ENCODE peak calls at places on chromosomes 12 and 14, in seven cellular contexts. X is T-cell; J is stromal cell of bone marrow; C is skeletal muscle cell; Z is stimulated activated naive B cell treated with anti-CD40 and anti-IgM and Interleukin-4, amounts not matched to agents 10 μg/mL and 1 μg/mL and 100 μg/mL, for 72 hours; L is caudate nucleus; M is HFFc6. W is an unnamed sample.
A peak's percentile ranks its signal among the peaks of the same experiment; 100 is the strongest.

GRCh38 chr14:105861985-105862465 is 335.6 kb downstream of the TMEM121 start:
- DNase-seq in Z (peak; percentile 77), M (no peak), J (no peak), L (no peak), X (no peak), C (no peak), W (no peak)

GRCh38 chr14:32075636-32076277 is 1.3 kb upstream of the ARHGAP5 start:
- DNase-seq in Z (no peak), J (no peak), M (no peak), L (no peak), C (no peak), X (no peak), W (peak; percentile 3)

GRCh38 chr12:47755655-47756562 is 2.8 kb downstream of the RAPGEF3 start:
- DNase-seq in X (no peak), J (no peak), Z (peak; percentile 73), M (no peak), C (no peak), L (no peak), W (no peak)

GRCh38 chr14:29317423-29317822 is 550.8 kb downstream of the FOXG1 start:
- DNase-seq in M (no peak), X (no peak), C (no peak), Z (no peak), J (no peak), L (no peak), W (no peak)

GRCh38 chr12:57085999-57086950 is 2.6 kb upstream of the NAB2 start:
- DNase-seq in M (peak; percentile 66), X (peak; percentile 29), Z (no peak), J (peak; percentile 47), L (peak; percentile 74), C (peak; percentile 47), W (peak; percentile 62)

GRCh38 chr12:56529656-56530055 is 8.0 kb downstream of the RBMS2 start:
- DNase-seq in L (no peak), J (no peak), M (no peak), Z (no peak), C (no peak), X (no peak), W (peak; percentile 20)

GRCh38 chr14:54768501-54768900 is 134.1 kb downstream of the GCH1 start:
- DNase-seq in C (no peak), M (no peak), J (no peak), Z (no peak), X (no peak), L (no peak), W (no peak)

GRCh38 chr12:103441437-103442186 is 54.2 kb downstream of the C12orf42 start:
- DNase-seq in J (no peak), Z (peak; percentile 75), X (peak; percentile 32), C (no peak), M (no peak), L (no peak), W (no peak)

GRCh38 chr14:90733139-90733808 is 83.0 kb downstream of the TTC7B start:
- DNase-seq in Z (no peak), J (no peak), C (no peak), X (no peak), M (no peak), L (peak; percentile 47), W (no peak)

GRCh38 chr14:64737391-64738305 is 33.4 kb downstream of the PLEKHG3 start:
- DNase-seq in L (no peak), Z (no peak), M (no peak), J (no peak), C (no peak), X (no peak), W (no peak)

GRCh38 chr14:36662543-36663403 is 1.1 kb downstream of the PAX9 start:
- DNase-seq in Z (no peak), X (no peak), M (peak; percentile 37), C (no peak), J (no peak), L (no peak), W (peak; percentile 15)

GRCh38 chr12:121792607-121793500 is 634 bp downstream of the RHOF start:
- DNase-seq in M (no peak), X (peak; percentile 41), L (no peak), J (no peak), C (no peak), Z (peak; percentile 78), W (no peak)

GRCh38 chr12:6946033-6946919 is 2.5 kb downstream of the C12orf57 start:
- DNase-seq in L (no peak), C (no peak), Z (peak; percentile 80), M (no peak), X (no peak), J (no peak), W (no peak)

GRCh38 chr14:95192306-95192705 is 35.0 kb upstream of the DICER1 start:
- DNase-seq in Z (no peak), M (no peak), J (no peak), L (no peak), X (no peak), C (no peak), W (no peak)

GRCh38 chr12:42145552-42146215 is 1.0 kb upstream of the GXYLT1 start:
- DNase-seq in M (no peak), J (no peak), C (no peak), X (no peak), Z (no peak), L (no peak), W (no peak)

GRCh38 chr14:32020882-32021281 is 56.2 kb upstream of the ARHGAP5 start:
- DNase-seq in J (no peak), M (no peak), L (no peak), Z (no peak), X (no peak), C (no peak), W (no peak)

GRCh38 chr12:116130431-116130830 is 147.1 kb downstream of the MED13L start:
- DNase-seq in X (no peak), Z (no peak), C (no peak), L (no peak), J (no peak), M (peak; percentile 33), W (no peak)

GRCh38 chr12:107660861-107661415 is 24.7 kb upstream of the PWP1 start:
- DNase-seq in C (no peak), J (no peak), M (no peak), L (peak; percentile 49), Z (no peak), X (no peak), W (no peak)

GRCh38 chr12:118361889-118362288 is 10.8 kb downstream of the TAOK3 start:
- DNase-seq in C (no peak), M (no peak), L (no peak), J (no peak), X (no peak), Z (no peak), W (no peak)

GRCh38 chr12:50925342-50925651 is 27.0 kb upstream of the HIGD1C start:
- DNase-seq in Z (peak; percentile 17), C (no peak), L (no peak), M (no peak), J (no peak), X (no peak), W (no peak)

GRCh38 chr12:92608418-92609091 is 94.2 kb upstream of the PLEKHG7 start:
- DNase-seq in M (peak; percentile 57), C (no peak), Z (no peak), L (no peak), J (peak; percentile 52), X (no peak), W (peak; percentile 50)

W was measured in H4.